ENCODE peak calls at places on chromosomes 2 and 18, in five cellular contexts. N, M, O, G and I are unnamed samples.

GRCh38 chr2:600542-601386 is 76.4 kb downstream of the TMEM18 start:
- DNase-seq in N (no peak), G (no peak), O (no peak), M (no peak), I (no peak)

GRCh38 chr2:74843371-74844298 is 9.7 kb downstream of the HK2 start:
- DNase-seq in M (peak), N (peak), G (no peak), O (no peak), I (no peak)

GRCh38 chr18:5455644-5456043 is 88.2 kb downstream of the EPB41L3 start:
- DNase-seq in M (no peak), O (no peak), G (no peak), N (peak), I (no peak)

GRCh38 chr2:171712051-171712450 is 24.8 kb downstream of the DYNC1I2 start:
- DNase-seq in M (no peak), O (no peak), N (peak), G (no peak), I (no peak)

GRCh38 chr2:120984046-120984445 is 248.4 kb downstream of the GLI2 start:
- DNase-seq in O (no peak), N (no peak), G (no peak), M (no peak), I (no peak)

GRCh38 chr18:78892721-78893120 is 86.9 kb upstream of the SALL3 start:
- DNase-seq in M (no peak), N (no peak), G (no peak), O (no peak), I (no peak)

GRCh38 chr18:35512761-35513160 is 15.0 kb upstream of the INO80C start:
- DNase-seq in O (no peak), M (no peak), N (no peak), G (no peak), I (no peak)

GRCh38 chr2:101361519-101361918 is 25.8 kb downstream of the CREG2 start:
- DNase-seq in G (no peak), N (no peak), O (no peak), M (no peak), I (no peak)

GRCh38 chr2:12381543-12382323 is 335.0 kb upstream of the TRIB2 start:
- DNase-seq in O (no peak), G (no peak), N (no peak), M (peak), I (no peak)

GRCh38 chr2:3198119-3198518 is 179.5 kb downstream of the EIPR1 start:
- DNase-seq in M (peak), G (no peak), N (no peak), O (no peak), I (no peak)

GRCh38 chr18:67728364-67728763 is 211.8 kb upstream of the DSEL start:
- DNase-seq in O (no peak), M (no peak), G (no peak), N (no peak), I (no peak)

GRCh38 chr2:1613078-1613445 is 131.3 kb downstream of the PXDN start:
- DNase-seq in G (no peak), O (no peak), M (no peak), N (no peak), I (no peak)

GRCh38 chr2:95052804-95053535 is 27.5 kb downstream of the MAL start:
- DNase-seq in G (no peak), N (no peak), M (no peak), O (no peak), I (no peak)

GRCh38 chr2:72178551-72178950 is 30.9 kb upstream of the CYP26B1 start:
- DNase-seq in O (no peak), N (no peak), G (no peak), M (no peak), I (no peak)